ENCODE peak calls at places on chromosomes 7 and 10, in four cellular contexts. B, T, P and V are unnamed samples.

GRCh38 chr10:27893320-27894014 is 105.4 kb downstream of the ODAD2 start:
- DNase-seq in B (no peak), T (no peak), P (no peak), V (peak)

GRCh38 chr10:130025811-130026510 is 61.9 kb upstream of the EBF3 start:
- DNase-seq in B (no peak), T (no peak), P (no peak), V (no peak)

GRCh38 chr7:129252133-129252532 is 27.3 kb downstream of the AHCYL2 start:
- DNase-seq in B (no peak), T (no peak), P (no peak), V (no peak)

GRCh38 chr7:50739744-50740455 is 42.8 kb downstream of the GRB10 start:
- DNase-seq in B (no peak), T (no peak), P (no peak), V (no peak)

GRCh38 chr10:4082851-4083250 is 297.8 kb upstream of the KLF6 start:
- DNase-seq in B (no peak), T (no peak), P (no peak), V (no peak)

GRCh38 chr7:3141326-3141725 is 97.7 kb upstream of the CARD11 start:
- DNase-seq in B (no peak), T (no peak), P (no peak), V (no peak)

GRCh38 chr7:50687575-50688261 is 95.0 kb downstream of the GRB10 start:
- DNase-seq in B (no peak), T (no peak), P (no peak), V (no peak)

GRCh38 chr10:99368646-99369045 is 39.5 kb downstream of the CNNM1 start:
- DNase-seq in B (peak), T (no peak), P (no peak), V (no peak)

GRCh38 chr7:27745064-27745583 is 5.2 kb downstream of the TAX1BP1 start:
- DNase-seq in B (peak), T (peak), P (no peak), V (peak)

GRCh38 chr10:50637003-50637579 is 13.3 kb upstream of the SGMS1 start:
- DNase-seq in B (no peak), T (no peak), P (no peak), V (no peak)

GRCh38 chr7:140539466-140539865 is 60.2 kb upstream of the MKRN1 start:
- DNase-seq in B (no peak), T (no peak), P (no peak), V (no peak)

GRCh38 chr7:70568674-70569334 is 563.1 kb upstream of the GALNT17 start:
- DNase-seq in B (no peak), T (peak), P (no peak), V (no peak)

GRCh38 chr10:78953124-78954008 is 115.4 kb upstream of the ZMIZ1 start:
- DNase-seq in B (no peak), T (peak), P (peak), V (no peak)

GRCh38 chr10:62005281-62005680 is 103.8 kb downstream of the ARID5B start:
- DNase-seq in B (no peak), T (no peak), P (no peak), V (no peak)

GRCh38 chr10:91603931-91604331 is 28.9 kb downstream of the PPP1R3C start:
- DNase-seq in B (no peak), T (no peak), P (no peak), V (no peak)

GRCh38 chr7:20834656-20835055 is 48.0 kb upstream of the SP8 start:
- DNase-seq in B (no peak), T (peak), P (no peak), V (no peak)

GRCh38 chr7:11192506-11192905 is 218.8 kb downstream of the PHF14 start:
- DNase-seq in B (no peak), T (no peak), P (no peak), V (no peak)

GRCh38 chr10:121183241-121183640 is 332.1 kb downstream of the WDR11 start:
- DNase-seq in B (no peak), T (no peak), P (no peak), V (no peak)

GRCh38 chr10:59595584-59595983 is 114.1 kb downstream of the SLC16A9 start:
- DNase-seq in B (no peak), T (no peak), P (no peak), V (no peak)

GRCh38 chr7:49166441-49166840 is 242.1 kb downstream of the CDC14C start:
- DNase-seq in B (no peak), T (peak), P (no peak), V (no peak)

GRCh38 chr10:110364531-110364937 is 59.8 kb upstream of the SMNDC1 start:
- DNase-seq in B (no peak), T (no peak), P (no peak), V (peak)

GRCh38 chr10:28047061-28047460 is 48.2 kb upstream of the ODAD2 start:
- DNase-seq in B (no peak), T (no peak), P (no peak), V (no peak)

GRCh38 chr7:112485766-112486165 is 5.0 kb downstream of the LSMEM1 start:
- DNase-seq in B (no peak), T (no peak), P (no peak), V (no peak)

GRCh38 chr10:112250555-112250954 is 32.6 kb upstream of the TECTB start:
- DNase-seq in B (no peak), T (no peak), P (no peak), V (no peak)

GRCh38 chr10:131213651-131214505 is 97.6 kb downstream of the TCERG1L start:
- DNase-seq in B (no peak), T (no peak), P (no peak), V (no peak)

GRCh38 chr10:95414016-95414830 is 123.4 kb upstream of the PDLIM1 start:
- DNase-seq in B (no peak), T (no peak), P (no peak), V (no peak)

GRCh38 chr7:8434290-8435002 is 1.0 kb downstream of the NXPH1 start:
- DNase-seq in B (no peak), T (no peak), P (no peak), V (no peak)

GRCh38 chr7:8435597-8436243 is 2.3 kb downstream of the NXPH1 start:
- DNase-seq in B (no peak), T (no peak), P (no peak), V (no peak)

GRCh38 chr7:8435120-8435519 is 1.7 kb downstream of the NXPH1 start:
- DNase-seq in B (no peak), T (no peak), P (no peak), V (no peak)

GRCh38 chr7:8430643-8431042 is 2.8 kb upstream of the NXPH1 start:
- DNase-seq in B (no peak), T (no peak), P (no peak), V (no peak)

DNA sequence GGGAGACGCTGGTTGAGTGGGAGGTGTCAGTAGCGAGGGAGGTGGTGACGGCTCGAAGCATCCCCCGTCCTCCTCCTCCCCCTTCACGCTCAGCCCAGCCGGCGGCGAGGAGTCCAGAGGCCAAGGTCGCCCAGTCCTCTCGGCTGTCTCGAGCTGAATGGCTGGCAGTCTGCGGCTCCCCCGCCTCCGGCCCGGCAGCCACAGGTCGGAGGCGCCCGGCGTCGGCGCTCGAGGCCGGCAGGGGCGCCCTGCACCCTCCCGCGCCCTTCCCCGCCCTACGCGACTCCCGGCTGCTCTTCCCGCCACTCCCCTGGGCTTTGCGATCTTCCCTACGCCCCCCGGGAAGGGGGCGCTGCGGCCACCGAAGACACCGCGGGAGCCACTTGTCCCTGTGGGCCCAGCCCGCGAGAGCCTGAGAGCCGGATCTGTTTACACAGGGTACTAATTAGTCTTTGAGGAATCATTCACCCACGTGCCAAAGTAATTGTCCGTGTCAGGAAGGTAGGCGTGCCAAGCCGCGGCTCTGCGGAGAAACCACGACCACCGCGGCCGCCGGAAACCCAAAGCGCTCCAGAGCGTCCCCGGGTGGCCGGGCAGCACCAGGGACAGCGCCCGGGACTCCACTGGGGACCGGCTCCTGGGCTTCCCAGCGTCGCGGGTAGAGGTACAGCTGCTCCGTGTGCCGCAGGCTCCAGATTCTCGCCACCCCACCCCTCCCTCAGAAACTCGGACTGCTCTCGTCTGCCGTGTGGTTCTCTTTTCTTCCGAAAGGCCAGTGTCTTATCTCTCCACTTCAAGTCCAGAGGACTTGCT is at the start of gene NXPH1:
- DNase-seq in B (peak), T (peak), P (no peak), V (no peak)
- TF ChIP-seq REST in B (peak), T (peak), P (peak), V (peak)

DNA sequence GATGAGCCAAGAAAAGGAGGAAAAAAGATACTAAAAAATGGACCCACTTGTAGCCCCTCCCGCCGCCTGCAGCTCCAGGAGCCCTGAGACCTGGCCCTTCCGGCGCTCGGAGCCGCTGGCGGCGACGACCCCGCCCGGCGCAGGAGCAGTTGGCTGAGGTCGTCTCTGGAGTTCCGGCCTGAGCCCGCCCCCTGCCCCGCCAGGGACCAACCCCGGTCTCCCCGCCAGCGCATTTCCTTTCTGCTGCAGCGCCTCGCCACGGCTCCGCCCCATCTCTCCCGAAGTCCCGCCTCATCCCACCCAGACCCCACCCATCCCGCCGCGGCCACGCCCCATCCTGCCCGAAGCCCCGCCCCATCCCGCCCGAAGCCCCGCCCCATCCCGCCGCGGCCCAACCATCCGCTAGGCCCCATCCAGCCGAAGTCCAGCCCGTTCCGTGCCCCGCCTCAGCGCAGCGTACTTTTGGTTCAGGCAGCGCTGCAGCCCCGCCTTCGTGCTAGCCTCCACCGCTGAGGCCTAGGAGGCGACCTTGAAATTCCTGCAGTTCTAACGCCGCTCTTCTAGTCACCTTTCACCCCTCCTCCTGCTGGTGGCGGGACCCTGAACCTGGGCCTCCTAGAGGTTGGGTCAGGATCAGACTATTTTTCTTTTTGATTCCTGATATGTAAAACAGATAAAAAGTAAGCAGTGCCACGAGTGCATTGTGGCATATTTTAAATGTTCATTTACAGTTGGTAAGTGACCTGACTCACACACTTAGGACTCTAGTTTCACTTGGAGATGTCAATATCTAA is at the start of gene STN1:
- DNase-seq in B (peak), T (peak), P (peak), V (peak)
- TF ChIP-seq POLR2A in B (peak), T (peak), P (peak), V (peak)

DNA sequence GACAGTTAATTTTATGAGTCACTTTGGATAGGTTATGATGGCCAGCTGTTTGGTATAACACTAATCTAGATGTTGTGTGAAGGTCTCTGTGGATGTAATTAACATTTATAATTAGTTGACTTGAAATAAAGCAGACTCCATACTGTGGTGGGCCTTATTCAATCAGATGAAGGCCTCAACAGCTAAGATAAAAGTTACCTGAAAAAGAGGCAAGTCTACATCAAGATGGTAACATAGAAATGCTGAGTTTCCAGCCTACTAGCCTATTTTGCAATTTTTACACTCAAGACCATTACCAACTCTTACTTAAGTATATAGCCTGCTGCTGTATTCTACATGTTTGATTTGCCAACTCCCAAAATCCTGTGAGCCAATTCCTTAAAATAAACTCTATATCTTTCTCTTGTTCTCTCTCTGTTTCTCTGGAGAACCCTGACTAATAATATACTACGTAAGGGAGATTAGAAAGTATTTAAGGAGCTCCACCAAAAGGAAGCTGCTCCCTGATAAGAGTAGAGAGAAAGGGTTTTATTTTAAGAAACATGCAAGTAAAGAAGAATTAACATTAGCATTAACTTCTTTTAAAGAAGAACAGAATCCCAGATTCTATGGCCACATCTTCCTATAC is 42.7 kb downstream of the ZNF438 start:
- DNase-seq in B (no peak), T (no peak), P (no peak), V (no peak)
- TF ChIP-seq JUND in B (no peak), T (no peak), P (no peak), V (no peak)

GRCh38 chr10:69345402-69345801 is 67.1 kb downstream of the HK1 start:
- DNase-seq in B (no peak), T (no peak), P (no peak), V (no peak)
- TF ChIP-seq REST in B (no peak), T (no peak), P (no peak), V (no peak)

DNA sequence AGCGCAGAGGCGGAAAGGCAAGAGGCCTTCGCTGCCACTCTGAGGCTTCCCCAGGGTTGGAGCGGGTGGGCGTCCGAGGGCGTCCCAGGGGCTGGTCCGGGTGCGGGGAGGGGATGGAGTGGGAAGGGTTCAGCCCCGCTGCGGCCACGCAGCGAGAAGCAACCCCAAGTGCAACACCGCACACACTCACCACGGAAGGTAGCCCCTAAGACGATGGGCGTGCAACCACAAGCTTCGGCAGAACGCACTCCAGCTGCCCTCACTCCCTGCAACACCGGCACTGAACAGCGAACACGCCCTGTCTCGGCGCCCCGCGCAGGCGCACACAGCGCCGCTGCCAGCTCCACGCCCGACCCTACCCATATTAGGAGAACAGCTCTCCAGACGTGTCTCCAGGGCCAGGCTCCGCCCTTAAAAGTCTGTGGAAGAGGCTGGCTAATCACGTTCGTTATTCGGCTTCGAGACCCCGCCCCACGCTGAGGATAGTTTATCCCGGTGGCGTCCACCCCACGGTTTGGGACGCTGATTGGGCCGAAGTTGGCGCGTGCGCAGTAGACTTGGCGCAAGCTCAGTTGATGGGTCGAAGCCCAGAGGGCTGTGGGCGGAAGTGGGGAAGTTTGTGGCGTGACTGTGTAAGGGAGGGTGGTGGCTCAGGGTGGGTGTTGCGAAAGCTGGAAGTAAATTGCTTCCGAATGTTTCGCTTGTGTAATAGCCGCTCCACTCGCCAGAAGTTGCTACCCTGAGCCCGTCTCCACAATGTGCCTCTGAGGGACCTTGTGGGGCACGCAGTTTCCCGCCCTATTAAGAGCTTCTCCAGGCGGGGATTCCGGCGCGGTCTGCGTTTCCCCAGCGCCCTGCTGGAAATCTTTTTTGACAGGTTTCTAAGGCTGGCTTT is at the start of gene RSU1:
- DNase-seq in B (peak), T (peak), P (peak), V (peak)
- TF ChIP-seq POLR2A in B (peak), T (peak), P (peak), V (no peak)

GRCh38 chr10:89171996-89172395 is 35.1 kb downstream of the CH25H start:
- DNase-seq in B (no peak), T (no peak), P (no peak), V (no peak)
- TF ChIP-seq JUND in B (no peak), T (no peak), P (no peak), V (no peak)

GRCh38 chr7:158350166-158350900 is 237.3 kb downstream of the PTPRN2 start:
- DNase-seq in B (no peak), T (no peak), P (no peak), V (no peak)
- TF ChIP-seq REST in B (no peak), T (no peak), P (no peak), V (no peak)